ENCODE peak calls at places on chromosomes 16 and 17, in four cellular contexts. S is CD4-positive, alpha-beta memory T cell; L is bronchial epithelial cell; R is OCI-M1. C is an unnamed sample.

GRCh38 chr17:58184308-58184985 is 8.1 kb upstream of the EPX start:
- DNase-seq in R (peak), S (no peak), L (peak), C (peak)

GRCh38 chr16:27127293-27127692 is 60.6 kb downstream of the C16orf82 start:
- DNase-seq in L (peak), S (no peak), R (no peak), C (no peak)

GRCh38 chr17:78583091-78583490 is 5.9 kb upstream of the DNAH17 start:
- DNase-seq in L (no peak), S (no peak), R (no peak), C (no peak)

GRCh38 chr16:49739381-49739780 is 116.5 kb downstream of the ZNF423 start:
- DNase-seq in L (no peak), S (no peak), R (no peak), C (no peak)

GRCh38 chr16:49889725-49890397 is 33.9 kb upstream of the ZNF423 start:
- DNase-seq in R (no peak), S (no peak), L (peak), C (no peak)

GRCh38 chr16:50635505-50636392 is 45.4 kb downstream of the SNX20 start:
- DNase-seq in L (no peak), S (peak), R (peak), C (peak)

GRCh38 chr16:89045181-89045815 is 48.4 kb upstream of the ACSF3 start:
- DNase-seq in S (no peak), R (no peak), L (no peak), C (no peak)

GRCh38 chr17:74737299-74738050 is 419 bp downstream of the RAB37 start:
- DNase-seq in S (peak), L (no peak), R (peak), C (peak)

GRCh38 chr17:41975099-41976083 is 8.8 kb downstream of the CNP start:
- DNase-seq in R (no peak), L (no peak), S (no peak), C (no peak)

GRCh38 chr16:86805210-86805609 is 226.9 kb downstream of the FOXL1 start:
- DNase-seq in S (no peak), R (no peak), L (no peak), C (no peak)

GRCh38 chr16:58197314-58198012 is 443 bp downstream of the CSNK2A2 start:
- DNase-seq in R (no peak), L (no peak), S (peak), C (peak)

GRCh38 chr16:1377406-1378010 is 25.8 kb downstream of the GNPTG start:
- DNase-seq in S (no peak), L (no peak), R (no peak), C (no peak)

GRCh38 chr17:10117581-10118001 is 80.8 kb downstream of the GAS7 start:
- DNase-seq in R (no peak), S (no peak), L (no peak), C (peak)

GRCh38 chr17:43873091-43873490 is 26.1 kb downstream of the CD300LG start:
- DNase-seq in R (no peak), S (no peak), L (no peak), C (no peak)

GRCh38 chr16:67256701-67257230 is 8.0 kb downstream of the SLC9A5 start:
- DNase-seq in S (no peak), R (no peak), L (no peak), C (no peak)

GRCh38 chr16:85883813-85884212 is 15.1 kb upstream of the IRF8 start:
- DNase-seq in S (no peak), R (no peak), L (no peak), C (no peak)

GRCh38 chr16:85221081-85221809 is 109.0 kb upstream of the CIBAR2 start:
- DNase-seq in R (no peak), S (no peak), L (no peak), C (no peak)

GRCh38 chr17:64343833-64344637 is 46.6 kb downstream of the PECAM1 start:
- DNase-seq in S (peak), L (peak), R (peak), C (no peak)

GRCh38 chr17:39663688-39664580 is 1.2 kb upstream of the TCAP start:
- DNase-seq in S (no peak), R (peak), L (no peak), C (no peak)

GRCh38 chr17:3026125-3026855 is 37.1 kb downstream of the OR1D5 start:
- DNase-seq in R (no peak), S (no peak), L (no peak), C (no peak)

GRCh38 chr16:88387941-88388627 is 5.3 kb downstream of the ZNF469 start:
- DNase-seq in L (peak), R (no peak), S (no peak), C (no peak)

GRCh38 chr17:4600563-4600962 is 16.2 kb downstream of the SMTNL2 start:
- DNase-seq in S (no peak), R (no peak), L (no peak), C (no peak)

GRCh38 chr16:4802659-4803287 is 340 bp upstream of the ROGDI start:
- DNase-seq in R (peak), L (peak), S (peak), C (peak)

GRCh38 chr16:3101018-3101840 is 2.1 kb upstream of the ZSCAN10 start:
- DNase-seq in R (peak), L (no peak), S (peak), C (peak)

GRCh38 chr16:14024300-14024699 is 46.8 kb upstream of the MRTFB start:
- DNase-seq in L (no peak), S (no peak), R (peak), C (peak)

GRCh38 chr16:54174201-54174600 is 112.4 kb downstream of the IRX3 start:
- DNase-seq in S (no peak), R (no peak), L (no peak), C (peak)

GRCh38 chr16:11956558-11956957 is 8.5 kb upstream of the TNFRSF17 start:
- DNase-seq in L (no peak), R (no peak), S (no peak), C (no peak)

GRCh38 chr16:11250091-11250785 is 5.8 kb downstream of the SOCS1 start:
- DNase-seq in S (no peak), L (peak), R (no peak), C (no peak)

GRCh38 chr17:43020789-43021738 is 1.1 kb downstream of the VAT1 start:
- DNase-seq in S (peak), R (peak), L (peak), C (peak)

GRCh38 chr16:2005646-2006045 is 4.0 kb downstream of the ZNF598 start:
- DNase-seq in S (no peak), L (no peak), R (no peak), C (no peak)

GRCh38 chr16:10984509-10984908 is 40.1 kb downstream of the CLEC16A start:
- DNase-seq in R (no peak), S (no peak), L (no peak), C (no peak)

GRCh38 chr17:12983986-12984932 is 33.6 kb downstream of the ELAC2 start:
- DNase-seq in R (no peak), S (no peak), L (no peak), C (no peak)

GRCh38 chr16:188674-189073 is 8.4 kb downstream of the HBQ1 start:
- DNase-seq in L (no peak), R (no peak), S (peak), C (peak)